ENCODE peak calls at places on chromosomes 11 and 22, in six cellular contexts. Y is PC-3, P is mammary epithelial cell, M is hepatocyte, J is DND-41, V is PC-9. Z is an unnamed sample.

GRCh38 chr11:44516688-44517301 is 48.7 kb upstream of the CD82 start:
- DNase-seq in Y (no peak), P (no peak), M (no peak), J (no peak), V (no peak), Z (no peak)

GRCh38 chr11:133825156-133825555 is 20.2 kb downstream of the SPATA19 start:
- DNase-seq in Y (no peak), P (no peak), M (no peak), J (no peak), V (no peak), Z (no peak)

GRCh38 chr11:10091314-10092045 is 202.5 kb downstream of the SBF2 start:
- DNase-seq in Y (peak; percentile 55), P (no peak), M (no peak), J (no peak), V (no peak), Z (no peak)

GRCh38 chr22:38840129-38840528 is 3.7 kb downstream of the NPTXR start:
- DNase-seq in Y (no peak), P (no peak), M (no peak), J (no peak), V (no peak), Z (peak; percentile 17)

GRCh38 chr11:43830928-43831440 is 49.6 kb upstream of the ALKBH3 start:
- DNase-seq in Y (peak; percentile 97), P (peak; percentile 100), M (peak; percentile 83), J (no peak), V (peak; percentile 99), Z (no peak)

GRCh38 chr11:113176971-113177370 is 137.4 kb upstream of the TTC12 start:
- DNase-seq in Y (no peak), P (peak; percentile 53), M (no peak), J (no peak), V (peak; percentile 38), Z (no peak)

GRCh38 chr11:65112551-65113360 is 1.1 kb downstream of the TM7SF2 start:
- DNase-seq in Y (peak; percentile 67), P (no peak), M (peak; percentile 84), J (peak; percentile 74), V (no peak), Z (peak; percentile 78)

GRCh38 chr22:35230417-35230816 is 26.9 kb upstream of the HMGXB4 start:
- DNase-seq in Y (no peak), P (no peak), M (no peak), J (no peak), V (no peak), Z (no peak)

GRCh38 chr11:57446055-57446454 is 14.3 kb upstream of the RTN4RL2 start:
- DNase-seq in Y (no peak), P (no peak), M (no peak), J (no peak), V (no peak), Z (no peak)

DNA sequence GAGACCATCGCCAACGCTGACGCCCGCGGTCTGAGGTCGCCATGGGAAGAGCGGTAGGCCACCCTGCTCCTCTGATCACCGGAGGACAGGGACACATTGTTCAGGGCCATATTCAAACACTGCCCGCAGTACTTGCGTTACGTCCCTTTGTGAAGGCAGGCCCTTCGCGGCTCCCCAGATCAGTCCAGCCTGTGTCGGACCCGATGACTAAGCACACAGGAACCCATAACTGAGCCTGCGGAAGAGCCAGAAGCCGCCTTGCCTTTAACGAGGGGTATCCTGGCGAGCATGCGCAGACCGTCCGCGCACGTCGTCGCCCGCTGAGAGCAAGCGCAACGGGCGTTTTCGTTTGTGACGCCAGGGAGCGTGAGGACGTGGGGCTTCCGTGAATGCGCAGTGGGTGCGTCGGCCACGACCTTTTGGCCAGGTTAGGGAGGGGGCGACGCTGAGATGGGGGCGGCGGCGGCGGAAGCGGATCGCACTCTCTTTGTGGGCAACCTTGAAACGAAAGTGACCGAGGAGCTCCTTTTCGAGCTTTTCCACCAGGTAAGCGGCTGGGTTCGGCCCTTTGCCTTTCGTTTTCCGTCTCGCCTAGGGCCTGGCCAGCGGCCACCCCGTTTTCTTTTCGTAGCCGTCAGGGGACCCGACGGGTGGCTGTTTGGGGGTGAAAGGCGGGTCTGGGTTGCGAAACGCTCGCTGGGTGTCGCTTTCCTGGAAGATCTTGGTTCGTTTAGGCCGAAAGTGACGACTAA is at the start of the genes C11orf71 and RBM7:
- DNase-seq in Y (peak; percentile 100), P (peak; percentile 99), M (peak; percentile 99), J (peak; percentile 96), V (peak; percentile 98), Z (peak; percentile 95)
- TF ChIP-seq EZH2 in Y (no peak), P (no peak), M (no peak), J (no peak), V (no peak), Z (no peak)

GRCh38 chr22:37291559-37292298 is 9.4 kb downstream of the CYTH4 start:
- DNase-seq in Y (no peak), P (no peak), M (no peak), J (no peak), V (no peak), Z (no peak)
- H2AFZ ChIP-seq in Y (no peak overlapping the region), P (no peak overlapping the region), M (no peak overlapping the region), J (no peak overlapping the region), V (no peak overlapping the region), Z (no peak overlapping the region)

GRCh38 chr11:17733261-17733660 is 1.3 kb upstream of the KCNC1 start:
- DNase-seq in Y (no peak), P (no peak), M (no peak), J (no peak), V (no peak), Z (no peak)

GRCh38 chr11:17734418-17734911 is at the start of gene KCNC1:
- DNase-seq in Y (no peak), P (no peak), M (peak; percentile 78), J (no peak), V (no peak), Z (peak; percentile 75)

GRCh38 chr11:17736921-17737817 is 2.6 kb downstream of the KCNC1 start:
- DNase-seq in Y (no peak), P (no peak), M (no peak), J (no peak), V (no peak), Z (no peak)

GRCh38 chr11:17735823-17736772 is 1.5 kb downstream of the KCNC1 start:
- DNase-seq in Y (no peak), P (no peak), M (no peak), J (no peak), V (no peak), Z (peak; percentile 70)

GRCh38 chr11:17734986-17735822 is 623 bp downstream of the KCNC1 start:
- DNase-seq in Y (peak; percentile 56), P (peak; percentile 65), M (peak; percentile 93), J (no peak), V (no peak), Z (peak; percentile 87)
- TF ChIP-seq EZH2 in Y (no peak), P (no peak), M (no peak), J (no peak), V (no peak), Z (no peak)

DNA sequence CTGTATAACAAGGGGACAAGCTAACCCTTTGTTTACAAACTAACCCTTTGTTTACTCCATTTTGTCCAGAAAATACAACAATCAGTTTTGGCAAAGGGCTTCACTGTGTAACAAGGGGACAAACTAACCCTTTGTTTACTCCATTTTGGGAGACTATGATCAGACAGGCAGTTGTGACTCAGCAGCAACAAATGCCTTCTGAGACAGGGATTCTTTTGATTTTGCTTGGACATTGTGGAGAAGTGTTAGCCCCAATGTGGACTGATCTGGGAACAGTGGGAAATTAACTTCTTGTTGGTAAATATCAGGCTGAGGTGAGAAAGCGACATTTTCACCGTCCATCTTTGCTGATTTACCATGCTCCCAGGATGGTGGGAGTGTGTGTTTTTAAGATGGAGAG is 983 bp downstream of the EHF start:
- DNase-seq in Y (peak; percentile 39), P (peak; percentile 53), M (no peak), J (no peak), V (peak; percentile 40), Z (no peak)
- H2AFZ ChIP-seq in Y (peak overlapping the region; percentile 48), P (peak overlapping the region; percentile 76), M (no peak overlapping the region), J (no peak overlapping the region), V (no peak overlapping the region), Z (peak overlapping the region; percentile 1)

DNA sequence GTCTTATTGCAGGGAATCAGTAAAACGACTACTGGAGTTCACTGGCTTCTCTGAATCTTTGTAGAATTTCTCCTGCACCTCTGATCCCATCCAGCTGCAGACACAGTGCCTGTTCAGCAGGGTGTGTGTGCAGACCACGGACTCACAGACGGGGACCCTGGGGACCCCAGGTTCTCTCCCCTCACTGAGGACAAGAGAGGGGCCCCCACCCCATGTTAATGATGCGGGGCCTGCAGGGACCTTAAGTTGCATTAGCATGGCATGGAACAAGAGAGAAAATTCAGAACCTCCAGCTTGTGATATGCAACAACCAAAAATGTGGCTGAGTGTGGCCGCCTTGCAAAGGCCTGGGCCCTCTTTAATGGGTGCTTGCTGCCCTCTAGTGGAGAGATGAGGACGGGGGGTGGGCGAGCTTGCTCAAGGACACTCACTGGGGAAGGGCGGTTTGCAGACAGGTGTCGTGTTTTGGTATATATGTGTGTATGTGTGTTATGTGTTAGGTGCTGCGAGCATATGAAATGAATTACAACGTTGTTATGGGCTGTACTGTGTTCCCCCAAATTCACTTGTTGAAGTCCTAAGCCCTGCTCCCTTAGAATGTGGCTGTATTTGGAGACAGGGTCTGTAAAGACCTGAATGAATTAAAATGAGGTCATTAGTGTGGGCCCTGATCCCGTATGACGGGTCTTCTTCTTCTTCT is 84.4 kb upstream of the SEPTIN5 start:
- DNase-seq in Y (peak; percentile 78), P (peak; percentile 38), M (peak; percentile 90), J (peak; percentile 85), V (peak; percentile 36), Z (peak; percentile 93)
- TF ChIP-seq EZH2 in Y (no peak), P (no peak), M (no peak), J (no peak), V (no peak), Z (no peak)

GRCh38 chr22:24011735-24012068 is 598 bp downstream of the CABIN1 start:
- DNase-seq in Y (peak; percentile 10), P (no peak), M (no peak), J (no peak), V (peak; percentile 39), Z (peak; percentile 56)
- H2AFZ ChIP-seq in Y (peak overlapping the region; percentile 95), P (peak overlapping the region; percentile 92), M (peak overlapping the region; percentile 71), J (peak overlapping the region; percentile 95), V (peak overlapping the region; percentile 100), Z (peak overlapping the region; percentile 95)

DNA sequence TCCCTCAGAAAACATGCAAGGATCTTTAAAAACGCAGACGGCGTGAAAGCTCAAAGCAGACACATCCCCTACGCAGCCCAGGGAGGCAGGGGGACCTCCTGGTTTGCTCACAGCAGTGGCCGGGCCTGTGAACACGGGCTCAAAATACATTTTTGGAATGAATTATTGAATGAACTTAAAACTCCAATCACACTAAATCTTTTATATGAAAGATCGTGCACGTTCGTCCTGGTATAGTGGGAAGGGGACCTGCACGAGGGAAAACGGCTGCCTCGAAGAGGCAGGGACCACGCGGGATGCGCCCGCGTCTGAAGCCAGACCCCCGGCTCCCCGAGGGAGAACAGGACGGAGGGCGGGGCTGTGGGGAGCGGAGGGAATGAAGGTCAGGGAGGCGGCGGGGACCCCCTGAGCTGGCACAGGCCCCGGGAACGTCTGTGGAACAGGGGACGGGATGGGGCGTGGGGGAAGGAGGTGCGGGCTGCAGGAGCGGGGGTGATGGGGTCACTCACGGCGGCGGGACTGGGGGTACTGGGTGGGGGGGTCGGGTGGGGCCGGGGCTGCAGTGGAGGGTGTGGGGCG is 1.3 kb upstream of the PANX2 start:
- DNase-seq in Y (no peak), P (no peak), M (no peak), J (no peak), V (no peak), Z (peak; percentile 54)
- TF ChIP-seq EZH2 in Y (no peak), P (no peak), M (peak; percentile 51), J (no peak), V (no peak), Z (peak; percentile 50)

GRCh38 chr11:102241026-102241425 is 76.3 kb upstream of the BIRC3 start:
- DNase-seq in Y (no peak), P (no peak), M (no peak), J (no peak), V (peak; percentile 35), Z (no peak)
- H2AFZ ChIP-seq in Y (no peak overlapping the region), P (no peak overlapping the region), M (no peak overlapping the region), J (no peak overlapping the region), V (no peak overlapping the region), Z (no peak overlapping the region)

Z was measured in GM23338.